ENCODE peak calls at places on chromosomes 5 and 9, in nine cellular contexts. U is hepatocyte, E is endodermal cell, Z is right lobe of liver, B is Caco-2, V is colonic mucosa, H is AG04450, I is cardiac fibroblast, P is cardiac muscle cell. A is an unnamed sample.
A peak's percentile ranks its signal among the peaks of the same experiment; 100 is the strongest.

GRCh38 chr9:21569721-21570120 is 87.6 kb upstream of the IFNE start:
- DNase-seq in U (no peak), E (no peak), Z (no peak), B (no peak), V (no peak), H (no peak), I (no peak), P (no peak), A (no peak)

GRCh38 chr9:131809941-131810344 is 70.1 kb upstream of the RAPGEF1 start:
- DNase-seq in U (no peak), E (no peak), Z (no peak), B (no peak), V (no peak), H (peak; percentile 29), I (peak; percentile 37), P (no peak), A (no peak)

GRCh38 chr9:104992696-104993095 is 64.7 kb upstream of the ABCA1 start:
- DNase-seq in U (peak; percentile 32), E (no peak), Z (no peak), B (no peak), V (no peak), H (peak; percentile 48), I (peak; percentile 48), P (peak; percentile 19), A (peak; percentile 77)

GRCh38 chr9:76586555-76587314 is 127.8 kb downstream of the GCNT1 start:
- DNase-seq in U (peak; percentile 34), E (no peak), Z (no peak), B (peak; percentile 18), V (peak; percentile 45), H (no peak), I (no peak), P (no peak), A (no peak)

GRCh38 chr5:87015908-87016307 is 251.8 kb upstream of the RASA1 start:
- DNase-seq in U (no peak), E (no peak), Z (no peak), B (no peak), V (no peak), H (no peak), I (no peak), P (no peak), A (no peak)

GRCh38 chr5:151617841-151618710 is 26.9 kb upstream of the FAT2 start:
- DNase-seq in U (no peak), E (no peak), Z (no peak), B (peak; percentile 63), V (no peak), H (no peak), I (no peak), P (no peak), A (no peak)

GRCh38 chr5:178116406-178116885 is 3.1 kb downstream of the N4BP3 start:
- DNase-seq in U (no peak), E (no peak), Z (no peak), B (no peak), V (no peak), H (no peak), I (no peak), P (peak; percentile 44), A (no peak)

GRCh38 chr5:78367318-78367991 is 7.0 kb downstream of the SCAMP1 start:
- DNase-seq in U (no peak), E (no peak), Z (no peak), B (peak; percentile 18), V (no peak), H (no peak), I (no peak), P (no peak), A (no peak)

GRCh38 chr9:95261890-95262289 is 55.6 kb downstream of the FANCC start:
- DNase-seq in U (peak; percentile 34), E (no peak), Z (no peak), B (no peak), V (no peak), H (no peak), I (peak; percentile 39), P (no peak), A (no peak)

GRCh38 chr9:95268681-95269080 is 48.8 kb downstream of the FANCC start:
- DNase-seq in U (peak; percentile 75), E (peak; percentile 53), Z (no peak), B (peak; percentile 60), V (no peak), H (no peak), I (peak; percentile 65), P (peak; percentile 77), A (no peak)

GRCh38 chr9:95266649-95267048 is 50.9 kb downstream of the FANCC start:
- DNase-seq in U (no peak), E (no peak), Z (no peak), B (no peak), V (no peak), H (no peak), I (no peak), P (no peak), A (no peak)

GRCh38 chr9:95265960-95266359 is 51.5 kb downstream of the FANCC start:
- DNase-seq in U (no peak), E (no peak), Z (no peak), B (no peak), V (no peak), H (no peak), I (no peak), P (no peak), A (no peak)

DNA sequence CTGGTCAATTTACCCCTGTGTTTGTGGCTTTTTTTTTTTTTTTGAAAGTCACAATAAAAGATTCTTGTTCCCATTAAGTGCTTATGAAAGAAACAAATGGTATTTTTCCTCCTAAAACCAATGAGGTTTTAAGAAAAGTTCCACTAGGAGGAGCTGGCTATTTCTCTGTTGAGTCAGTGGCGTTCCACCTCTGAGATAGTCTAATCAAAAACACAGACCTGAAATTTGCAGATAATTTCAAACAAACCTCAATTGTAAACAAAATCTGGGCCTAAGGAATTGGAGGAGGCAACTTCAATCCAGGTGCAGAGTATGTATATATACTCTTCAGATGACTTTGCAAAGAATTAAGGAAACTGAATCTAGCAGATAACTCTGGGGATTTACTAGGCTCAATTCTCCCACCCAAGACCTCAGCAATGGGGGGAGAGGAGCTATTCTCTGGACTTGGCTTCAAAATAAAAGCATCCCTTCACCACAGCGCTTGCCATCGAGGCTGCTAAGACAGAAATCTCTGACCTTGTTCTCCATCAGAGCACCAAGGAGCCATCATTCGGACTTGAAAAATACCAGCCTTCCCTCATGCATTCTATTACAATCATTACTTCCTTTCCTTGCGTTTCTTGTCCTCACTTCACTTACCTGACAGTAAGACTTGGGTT is 52.4 kb downstream of the FANCC start:
- DNase-seq in U (peak; percentile 59), E (no peak), Z (no peak), B (no peak), V (no peak), H (peak; percentile 45), I (peak; percentile 50), P (peak; percentile 17), A (no peak)
- TF ChIP-seq CTCF in U (peak; percentile 56), E (peak; percentile 69), Z (peak; percentile 41), B (no peak), V (peak; percentile 24), H (peak; percentile 68), I (peak; percentile 52), P (peak; percentile 58), A (peak; percentile 60)

GRCh38 chr9:113622038-113622437 is 158.5 kb downstream of the RGS3 start:
- DNase-seq in U (no peak), E (peak; percentile 17), Z (no peak), B (no peak), V (no peak), H (no peak), I (no peak), P (no peak), A (no peak)

GRCh38 chr9:113619156-113619861 is 155.8 kb downstream of the RGS3 start:
- DNase-seq in U (no peak), E (peak; percentile 45), Z (peak; percentile 61), B (no peak), V (no peak), H (no peak), I (no peak), P (no peak), A (no peak)

GRCh38 chr9:113621309-113621791 is 157.8 kb downstream of the RGS3 start:
- DNase-seq in U (peak; percentile 66), E (peak; percentile 83), Z (peak; percentile 49), B (no peak), V (no peak), H (peak; percentile 73), I (peak; percentile 95), P (no peak), A (peak; percentile 86)

GRCh38 chr9:113620016-113620376 is 156.5 kb downstream of the RGS3 start:
- DNase-seq in U (no peak), E (no peak), Z (peak; percentile 35), B (no peak), V (no peak), H (no peak), I (no peak), P (no peak), A (no peak)

GRCh38 chr9:113620377-113621161 is 157.0 kb downstream of the RGS3 start:
- DNase-seq in U (peak; percentile 91), E (peak; percentile 89), Z (peak; percentile 64), B (peak; percentile 78), V (peak; percentile 63), H (peak; percentile 76), I (peak; percentile 95), P (peak; percentile 82), A (peak; percentile 74)
- H3K4me3 ChIP-seq in U (no peak overlapping the region), E (no peak overlapping the region), Z (no peak overlapping the region), B (no peak overlapping the region), V (no peak overlapping the region), H (peak overlapping the region; percentile 10), I (no peak overlapping the region), P (no peak overlapping the region), A (no peak overlapping the region)

GRCh38 chr5:32057157-32058096 is 116.7 kb downstream of the GOLPH3 start:
- DNase-seq in U (no peak), E (no peak), Z (no peak), B (no peak), V (no peak), H (no peak), I (peak; percentile 21), P (no peak), A (no peak)
- TF ChIP-seq CTCF in U (no peak), E (peak; percentile 64), Z (no peak), B (peak; percentile 31), V (no peak), H (peak; percentile 29), I (peak; percentile 35), P (peak; percentile 31), A (peak; percentile 19)

GRCh38 chr9:69153707-69154521 is 20.2 kb upstream of the TJP2 start:
- DNase-seq in U (no peak), E (peak; percentile 38), Z (peak; percentile 81), B (no peak), V (no peak), H (no peak), I (no peak), P (no peak), A (no peak)

GRCh38 chr9:69147041-69147834 is 26.8 kb upstream of the TJP2 start:
- DNase-seq in U (no peak), E (peak; percentile 38), Z (peak; percentile 53), B (no peak), V (no peak), H (no peak), I (no peak), P (no peak), A (no peak)

GRCh38 chr9:69151506-69151905 is 22.6 kb upstream of the TJP2 start:
- DNase-seq in U (no peak), E (no peak), Z (no peak), B (no peak), V (no peak), H (no peak), I (no peak), P (no peak), A (no peak)

GRCh38 chr9:69145148-69145547 is 28.9 kb upstream of the TJP2 start:
- DNase-seq in U (no peak), E (no peak), Z (no peak), B (no peak), V (no peak), H (no peak), I (no peak), P (no peak), A (peak; percentile 86)

DNA sequence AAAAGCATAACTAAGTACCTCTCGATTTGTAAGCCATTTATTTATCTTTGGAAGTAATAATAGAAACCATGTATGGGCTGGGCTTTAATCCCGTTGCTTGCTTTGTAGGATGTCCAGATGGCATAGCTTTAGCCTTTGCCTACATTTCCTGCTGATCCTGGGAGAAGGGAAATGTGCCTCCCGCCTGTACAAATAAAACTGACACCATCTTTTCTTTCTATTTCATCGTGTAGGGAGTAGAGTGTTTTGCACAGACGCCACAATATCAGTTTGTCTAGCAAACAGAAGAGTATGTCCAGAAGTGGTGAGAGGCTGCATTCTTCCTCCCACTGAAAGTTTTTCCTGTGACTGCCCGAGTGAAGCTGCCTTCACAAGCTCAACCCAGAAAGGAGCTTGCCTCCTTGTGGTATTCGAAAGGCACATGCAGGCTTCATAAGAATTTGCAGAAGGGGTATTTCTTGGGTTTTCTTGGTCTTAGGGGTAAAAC is 24.7 kb upstream of the TJP2 start:
- DNase-seq in U (peak; percentile 57), E (peak; percentile 42), Z (no peak), B (peak; percentile 0), V (no peak), H (peak; percentile 65), I (peak; percentile 89), P (peak; percentile 40), A (no peak)
- H3K4me3 ChIP-seq in U (no peak overlapping the region), E (no peak overlapping the region), Z (no peak overlapping the region), B (no peak overlapping the region), V (no peak overlapping the region), H (peak overlapping the region; percentile 45), I (peak overlapping the region; percentile 13), P (no peak overlapping the region), A (peak overlapping the region; percentile 9)